ENCODE peak calls at places on chromosomes 5 and 9, in four cellular contexts. I, Q, K and N are unnamed samples. For H3K4me1, the result is how much of the 10 kb centered on the place peaks cover.

GRCh38 chr9:22147818-22148573 is 138.9 kb upstream of the CDKN2B start:
- DNase-seq in I (no peak), K (peak), Q (peak), N (peak)

GRCh38 chr9:78294290-78295176 is 2.4 kb upstream of the PSAT1 start:
- DNase-seq in K (no peak), I (no peak), Q (no peak), N (no peak)

GRCh38 chr9:124134526-124134925 is 123.0 kb downstream of the LHX2 start:
- DNase-seq in I (no peak), Q (no peak), K (no peak), N (no peak)

GRCh38 chr5:149320791-149321330 is 24.4 kb upstream of the GRPEL2 start:
- DNase-seq in Q (peak), K (peak), I (peak), N (peak)

GRCh38 chr9:90608141-90608540 is 34.5 kb downstream of the DIRAS2 start:
- DNase-seq in K (no peak), Q (no peak), I (no peak), N (no peak)

GRCh38 chr5:104412649-104413240 is 850.2 kb upstream of the NUDT12 start:
- DNase-seq in Q (peak), K (peak), I (no peak), N (peak)

GRCh38 chr9:107932036-107932435 is 442.5 kb upstream of the KLF4 start:
- DNase-seq in I (no peak), Q (peak), K (peak), N (peak)

GRCh38 chr5:180201051-180201987 is 7.7 kb downstream of the RASGEF1C start:
- DNase-seq in Q (peak), I (peak), K (no peak), N (no peak)

GRCh38 chr5:55036477-55036876 is 12.4 kb downstream of the GZMK start:
- DNase-seq in I (no peak), Q (peak), K (peak), N (peak)

DNA sequence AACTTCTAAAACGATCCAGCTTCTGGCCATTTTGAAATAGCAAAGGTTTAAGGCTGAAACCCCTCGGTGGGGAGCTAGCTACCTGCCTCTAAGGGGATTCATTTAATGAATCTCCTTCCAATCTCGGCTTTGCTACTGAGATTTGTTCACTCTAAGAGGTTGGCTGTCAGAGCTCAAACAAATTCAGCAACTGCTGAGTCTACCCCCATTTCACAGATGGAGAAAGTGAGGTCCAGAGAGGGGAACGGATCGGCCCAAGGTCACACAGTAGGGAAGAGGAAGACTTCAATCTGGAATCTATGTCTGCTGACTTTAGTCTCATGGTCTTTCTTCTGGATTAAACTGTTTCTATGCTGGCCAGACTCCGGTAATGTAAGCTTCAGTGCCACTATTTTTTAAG is 3.0 kb downstream of the CORO2A start:
- DNase-seq in Q (no peak), I (no peak), K (no peak), N (no peak)
- H3K4me1 ChIP-seq in Q (under half), I (under half), K (under half), N (under half)

DNA sequence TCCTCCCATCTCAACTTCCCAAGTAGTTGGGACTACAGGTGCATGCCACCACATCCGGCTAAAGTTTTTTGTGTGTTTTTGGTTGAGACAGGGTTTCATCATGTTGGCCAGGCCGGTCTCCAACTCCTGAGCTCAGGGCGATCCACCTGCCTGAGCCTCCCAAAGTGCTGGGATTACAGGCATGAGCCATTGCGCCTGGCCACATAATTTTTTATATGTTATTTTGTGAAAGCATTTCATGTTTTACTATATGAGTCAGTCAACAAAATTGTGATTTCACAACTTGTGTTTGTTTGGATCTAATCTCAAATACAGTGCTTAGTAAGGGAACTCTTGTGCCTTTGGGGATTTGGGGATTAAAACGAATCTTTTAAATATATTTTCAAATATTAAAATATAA is 20.0 kb upstream of the FAM120AOS start:
- DNase-seq in I (no peak), Q (peak), K (peak), N (peak)
- H2AFZ ChIP-seq in I (no peak), Q (no peak), K (no peak), N (no peak)

DNA sequence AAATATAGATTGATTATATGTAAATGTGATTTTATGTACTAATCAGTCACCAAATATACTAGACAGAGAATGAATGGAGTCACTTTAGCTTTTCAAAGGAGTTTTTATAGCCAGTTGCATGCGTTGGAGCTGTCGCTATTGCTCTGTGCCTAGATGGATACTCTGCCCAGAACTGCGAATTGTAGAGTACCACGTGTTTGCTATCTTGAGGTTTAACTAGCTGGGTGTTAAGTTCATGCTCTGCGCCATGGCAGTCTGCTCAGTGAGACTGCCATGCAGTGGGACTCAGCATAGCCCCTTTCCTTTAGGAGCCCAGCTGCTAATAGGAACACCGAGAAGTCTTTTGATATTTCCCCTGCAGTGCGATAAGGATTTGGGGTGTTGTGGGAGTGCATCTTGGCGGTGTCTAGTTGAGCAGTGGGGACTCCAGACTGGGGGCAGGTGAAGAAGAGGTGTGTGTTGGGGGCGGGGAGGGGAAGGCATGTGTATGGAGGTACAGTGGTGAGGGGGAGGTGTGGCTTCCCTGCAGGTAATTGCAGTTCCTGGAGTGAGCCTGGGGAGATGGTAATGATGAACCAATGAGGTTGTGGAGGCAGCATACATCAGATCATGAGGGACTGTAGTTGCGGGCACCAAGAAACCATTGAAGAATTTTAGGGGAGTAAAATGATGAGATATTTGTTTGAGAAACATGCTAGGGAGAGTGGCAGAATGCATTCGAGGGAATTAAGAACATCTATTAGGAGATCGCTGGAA is 118.9 kb downstream of the TRIO start:
- DNase-seq in K (no peak), I (no peak), Q (no peak), N (no peak)
- H3K4me1 ChIP-seq in K (under half), I (half or more), Q (half or more), N (under half)

DNA sequence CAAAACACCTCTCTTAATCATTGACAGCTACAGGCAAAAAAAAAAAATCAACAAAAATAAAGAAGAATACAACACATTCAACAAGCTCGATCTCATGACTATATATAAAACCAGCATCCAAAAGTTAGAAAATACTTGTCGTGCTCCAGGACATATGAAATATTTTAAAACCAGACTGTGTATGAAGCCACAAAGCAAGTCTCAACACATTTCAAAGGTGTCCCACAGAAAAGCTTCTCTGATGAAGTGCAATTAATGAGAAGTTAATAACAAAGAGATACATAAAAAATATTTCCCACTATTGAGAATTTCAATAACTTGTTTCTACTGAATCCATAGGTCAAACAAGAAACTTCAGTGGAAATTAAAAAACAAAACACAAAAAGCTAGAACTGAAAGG is 178.7 kb downstream of the PLK2 start:
- DNase-seq in I (no peak), K (no peak), Q (no peak), N (no peak)
- H2AFZ ChIP-seq in I (peak), K (no peak), Q (no peak), N (no peak)

DNA sequence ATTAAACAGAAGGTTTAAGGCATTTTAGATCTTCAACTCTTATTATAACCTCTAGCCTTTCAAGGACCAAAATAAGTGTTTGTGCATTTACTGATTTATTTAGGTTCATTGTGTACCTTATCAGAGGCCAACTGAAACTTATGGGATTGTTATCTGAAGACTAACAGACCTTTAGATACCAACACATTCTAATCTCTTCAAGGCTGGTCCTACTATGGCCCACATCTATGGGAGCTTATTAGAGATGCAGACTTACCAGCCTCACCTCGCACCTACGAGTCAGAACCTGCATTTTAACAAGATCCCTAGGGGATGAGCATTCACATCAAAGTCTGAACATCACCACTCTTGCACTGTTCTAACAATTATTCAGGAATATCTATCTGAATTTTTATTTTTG is 1.9 kb downstream of the IARS1 start:
- DNase-seq in I (no peak), Q (peak), K (no peak), N (no peak)
- H3K4me1 ChIP-seq in I (under half), Q (under half), K (under half), N (under half)

GRCh38 chr5:96256795-96257470 is 176.1 kb downstream of the PCSK1 start:
- DNase-seq in K (peak), Q (peak), I (peak), N (peak)
- H2AFZ ChIP-seq in K (no peak), Q (no peak), I (no peak), N (no peak)

DNA sequence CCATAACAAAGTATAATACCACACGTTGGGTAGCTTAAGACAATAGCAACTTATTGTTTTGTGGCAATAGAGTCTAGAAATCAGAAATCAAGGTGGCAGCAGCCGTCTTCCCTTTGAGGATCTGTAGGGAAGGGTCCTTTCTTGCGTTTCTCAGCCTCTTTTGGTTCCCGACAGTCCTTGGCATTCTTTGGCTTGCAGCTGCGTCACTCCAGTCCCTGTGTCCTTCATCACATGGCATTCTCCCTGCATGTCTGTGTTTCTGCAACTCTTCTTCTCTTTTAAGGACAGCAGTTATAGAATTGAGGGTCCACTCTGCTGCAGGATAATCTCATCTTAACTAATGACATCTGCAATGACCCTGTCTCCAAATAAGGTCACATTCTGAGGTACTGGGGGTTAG is 140.1 kb downstream of the FBXL7 start:
- DNase-seq in I (no peak), Q (no peak), K (no peak), N (no peak)
- H3K4me1 ChIP-seq in I (under half), Q (under half), K (under half), N (under half)